ENCODE peak calls at places on chromosomes 7 and 10, in six cellular contexts. C is neural progenitor cell, B is hepatocyte, M is mesenchymal stem cell, A is MM.1S, S is PC-3. J is an unnamed sample.
A peak's percentile ranks its signal among the peaks of the same experiment; 100 is the strongest.

GRCh38 chr10:384538-385305 is 249.5 kb downstream of the ZMYND11 start:
- DNase-seq in C (no peak), B (no peak), M (no peak), A (no peak), S (no peak), J (no peak)

GRCh38 chr10:21517983-21518628 is 7.4 kb downstream of the SKIDA1 start:
- DNase-seq in C (peak; percentile 67), B (no peak), M (peak; percentile 82), A (no peak), S (peak; percentile 50), J (peak; percentile 79)

GRCh38 chr7:131011437-131011752 is 277.4 kb upstream of the KLF14 start:
- DNase-seq in C (no peak), B (no peak), M (no peak), A (no peak), S (no peak), J (no peak)

GRCh38 chr7:113267885-113268284 is 149.5 kb upstream of the SMIM30 start:
- DNase-seq in C (no peak), B (no peak), M (peak; percentile 0), A (no peak), S (peak; percentile 46), J (peak; percentile 63)

GRCh38 chr7:147400926-147401325 is 1189.6 kb upstream of the C7orf33 start:
- DNase-seq in C (no peak), B (no peak), M (no peak), A (no peak), S (no peak), J (no peak)

GRCh38 chr7:50805425-50806130 is 22.9 kb upstream of the GRB10 start:
- DNase-seq in C (no peak), B (no peak), M (no peak), A (peak; percentile 39), S (peak; percentile 11), J (no peak)

GRCh38 chr7:19958309-19958896 is 185.0 kb upstream of the TMEM196 start:
- DNase-seq in C (no peak), B (no peak), M (peak; percentile 85), A (no peak), S (peak; percentile 98), J (peak; percentile 88)

GRCh38 chr10:101777857-101778145 is 1.9 kb upstream of the FGF8 start:
- DNase-seq in C (no peak), B (no peak), M (peak; percentile 18), A (no peak), S (peak; percentile 8), J (no peak)

GRCh38 chr10:114686013-114686412 is 27.9 kb upstream of the ABLIM1 start:
- DNase-seq in C (no peak), B (no peak), M (no peak), A (no peak), S (peak; percentile 57), J (no peak)

GRCh38 chr10:94533027-94533426 is 12.6 kb upstream of the HELLS start:
- DNase-seq in C (no peak), B (no peak), M (no peak), A (no peak), S (no peak), J (no peak)

GRCh38 chr10:42769653-42770052 is 12.9 kb upstream of the BMS1 start:
- DNase-seq in C (no peak), B (no peak), M (no peak), A (no peak), S (peak; percentile 67), J (no peak)

GRCh38 chr10:99859585-99859984 is 77.1 kb downstream of the ABCC2 start:
- DNase-seq in C (peak; percentile 56), B (peak; percentile 57), M (no peak), A (no peak), S (peak; percentile 26), J (no peak)

GRCh38 chr10:2851544-2851943 is 215.8 kb upstream of the PFKP start:
- DNase-seq in C (no peak), B (no peak), M (no peak), A (no peak), S (no peak), J (no peak)

GRCh38 chr7:151437866-151438516 is 1.9 kb downstream of the CRYGN start:
- DNase-seq in C (no peak), B (no peak), M (no peak), A (no peak), S (no peak), J (no peak)

GRCh38 chr7:21507627-21508343 is 35.1 kb upstream of the DNAH11 start:
- DNase-seq in C (peak; percentile 66), B (peak; percentile 40), M (peak; percentile 54), A (peak; percentile 29), S (peak; percentile 74), J (peak; percentile 15)

GRCh38 chr10:50993817-50994251 is 80.5 kb upstream of the PRKG1 start:
- DNase-seq in C (no peak), B (peak; percentile 22), M (peak; percentile 93), A (no peak), S (peak; percentile 85), J (peak; percentile 51)

GRCh38 chr10:70893227-70894006 is 5.1 kb upstream of the PCBD1 start:
- DNase-seq in C (no peak), B (no peak), M (no peak), A (no peak), S (no peak), J (no peak)

GRCh38 chr10:102117391-102118159 is 2.6 kb downstream of the LDB1 start:
- DNase-seq in C (peak; percentile 69), B (peak; percentile 93), M (peak; percentile 88), A (no peak), S (no peak), J (peak; percentile 73)

GRCh38 chr7:22093003-22093402 is 147.3 kb upstream of the CDCA7L start:
- DNase-seq in C (no peak), B (no peak), M (no peak), A (no peak), S (no peak), J (peak; percentile 65)

GRCh38 chr10:125226823-125227222 is 66.5 kb upstream of the CTBP2 start:
- DNase-seq in C (no peak), B (no peak), M (no peak), A (no peak), S (no peak), J (no peak)

GRCh38 chr10:125230251-125230650 is 69.9 kb upstream of the CTBP2 start:
- DNase-seq in C (no peak), B (no peak), M (no peak), A (no peak), S (no peak), J (peak; percentile 65)

GRCh38 chr10:125225051-125225450 is 64.7 kb upstream of the CTBP2 start:
- DNase-seq in C (no peak), B (no peak), M (no peak), A (no peak), S (no peak), J (no peak)

GRCh38 chr10:125231116-125231812 is 70.9 kb upstream of the CTBP2 start:
- DNase-seq in C (no peak), B (peak; percentile 64), M (peak; percentile 94), A (no peak), S (peak; percentile 91), J (peak; percentile 94)

DNA sequence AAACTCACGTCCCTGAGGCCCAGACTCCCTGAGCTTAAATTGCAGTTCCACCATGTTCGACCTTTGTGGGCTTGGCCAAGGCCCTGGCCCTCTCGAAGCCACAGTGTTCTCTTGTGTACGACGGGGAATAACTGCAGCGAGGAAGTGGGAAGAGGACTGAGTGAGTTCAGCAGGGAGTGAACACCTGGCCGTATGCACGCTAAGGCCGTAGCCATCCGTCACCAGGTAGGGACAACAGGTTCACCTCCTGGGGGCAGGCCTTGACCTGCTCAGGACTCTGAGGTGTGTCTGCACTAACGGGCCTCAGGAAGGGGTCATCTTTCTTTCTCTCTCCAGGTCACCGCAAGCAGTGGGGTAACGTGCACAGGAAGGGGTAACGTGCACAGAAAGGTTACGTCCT is 67.2 kb upstream of the CTBP2 start:
- DNase-seq in C (no peak), B (no peak), M (no peak), A (no peak), S (no peak), J (no peak)
- H3K27ac ChIP-seq in C (no peak overlapping the region), B (no peak overlapping the region), M (no peak overlapping the region), A (no peak overlapping the region), S (no peak overlapping the region), J (no peak overlapping the region)

DNA sequence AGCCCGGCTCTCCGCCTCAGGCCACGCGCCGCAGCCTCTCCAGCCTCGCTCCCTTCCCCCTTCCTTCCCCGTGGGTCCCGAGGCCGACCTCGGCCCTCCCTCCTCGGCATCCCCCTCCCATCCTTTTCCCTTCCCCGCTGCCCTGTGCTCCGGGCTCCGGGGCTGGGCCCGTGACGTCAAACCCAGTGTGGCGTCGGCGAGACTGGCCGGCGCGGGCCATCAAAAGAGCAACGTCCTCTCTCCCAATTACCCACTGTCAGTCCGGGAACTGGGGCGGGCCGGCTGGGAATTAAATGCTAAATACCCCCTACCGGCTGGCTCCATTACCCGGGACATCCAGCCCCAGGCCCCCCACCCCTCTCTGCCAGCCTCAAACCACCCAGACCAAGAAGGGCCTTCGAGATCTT is 2.6 kb upstream of the GATA3 start:
- DNase-seq in C (peak; percentile 91), B (peak; percentile 51), M (no peak), A (no peak), S (no peak), J (no peak)
- H3K4me1 ChIP-seq in C (peaks cover 74% of the 10 kb centered on the region), B (peaks cover 36% of the 10 kb centered on the region), M (peaks cover 46% of the 10 kb centered on the region), A (no peaks in the 10 kb centered on the region), S (peaks cover 4% of the 10 kb centered on the region), J (peaks cover 5% of the 10 kb centered on the region)

DNA sequence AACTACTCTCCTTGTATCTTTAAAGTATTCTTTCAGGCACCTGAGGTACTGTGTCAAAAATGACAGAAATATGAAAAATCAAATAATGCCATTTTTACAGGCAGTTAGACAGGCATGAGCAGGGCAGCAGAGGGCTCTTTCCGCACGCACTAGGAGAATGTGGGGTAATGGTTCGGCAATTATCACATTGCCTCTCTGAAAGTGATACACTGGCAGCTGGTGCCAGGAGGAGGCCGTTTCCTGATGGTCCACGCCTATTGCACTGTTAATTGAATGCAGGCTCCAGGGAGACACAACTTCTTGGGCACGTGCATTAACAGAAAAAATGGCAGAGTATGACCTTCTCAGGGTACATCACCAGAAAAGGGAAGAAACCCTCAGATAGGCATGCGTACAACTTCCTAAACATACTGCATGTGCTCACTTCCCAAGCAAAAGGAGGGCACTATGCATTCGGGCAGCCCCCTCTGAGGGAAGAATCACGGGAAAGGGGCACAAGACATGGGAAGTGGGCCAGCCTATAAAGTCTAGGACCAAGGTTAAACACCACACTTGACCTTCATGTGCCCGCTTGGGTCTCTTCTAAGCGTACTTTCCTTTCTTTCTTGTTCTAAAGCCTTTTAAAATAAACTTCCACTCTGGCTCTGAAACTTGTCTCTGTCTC is 161.7 kb downstream of the TNS3 start:
- DNase-seq in C (no peak), B (no peak), M (no peak), A (no peak), S (no peak), J (no peak)
- H2AFZ ChIP-seq in C (no peak overlapping the region), B (no peak overlapping the region), M (no peak overlapping the region), A (no peak overlapping the region), S (no peak overlapping the region), J (no peak overlapping the region)

GRCh38 chr10:110456523-110457091 is 41.1 kb upstream of the DUSP5 start:
- DNase-seq in C (no peak), B (no peak), M (no peak), A (no peak), S (peak; percentile 68), J (no peak)

GRCh38 chr10:110458583-110458920 is 39.2 kb upstream of the DUSP5 start:
- DNase-seq in C (no peak), B (no peak), M (no peak), A (peak; percentile 45), S (no peak), J (no peak)

GRCh38 chr10:110456046-110456445 is 41.7 kb upstream of the DUSP5 start:
- DNase-seq in C (no peak), B (no peak), M (no peak), A (no peak), S (peak; percentile 21), J (no peak)

GRCh38 chr10:110459600-110459999 is 38.1 kb upstream of the DUSP5 start:
- DNase-seq in C (no peak), B (no peak), M (no peak), A (peak; percentile 59), S (no peak), J (no peak)

GRCh38 chr10:110457851-110458582 is 39.7 kb upstream of the DUSP5 start:
- DNase-seq in C (no peak), B (no peak), M (no peak), A (peak; percentile 57), S (no peak), J (no peak)
- H3K27ac ChIP-seq in C (no peak overlapping the region), B (no peak overlapping the region), M (no peak overlapping the region), A (peak overlapping the region; percentile 99), S (no peak overlapping the region), J (no peak overlapping the region)